ENCODE peak calls at places on chromosome 13, in nine cellular contexts. D is right atrium auricular region, Q is astrocyte, B is body of pancreas, F is cardiac muscle cell, N is breast epithelium, L is neuronal stem cell, J is AG04450, E is hepatocyte. X is an unnamed sample.
A peak's percentile ranks its signal among the peaks of the same experiment; 100 is the strongest.

GRCh38 chr13:33252103-33252502 is 33.5 kb downstream of the STARD13 start:
- DNase-seq in D (no peak), Q (no peak), B (no peak), F (peak; percentile 89), N (no peak), L (no peak), J (no peak), E (no peak), X (no peak)

GRCh38 chr13:45781553-45782326 is 69.8 kb downstream of the SIAH3 start:
- DNase-seq in D (no peak), Q (peak; percentile 17), B (peak; percentile 70), F (no peak), N (no peak), L (no peak), J (no peak), E (no peak), X (no peak)

GRCh38 chr13:95540848-95541247 is 11.7 kb upstream of the CLDN10 start:
- DNase-seq in D (no peak), Q (no peak), B (peak; percentile 93), F (peak; percentile 26), N (no peak), L (no peak), J (no peak), E (no peak), X (peak; percentile 70)

GRCh38 chr13:42110410-42111155 is 62.1 kb downstream of the DGKH start:
- DNase-seq in D (no peak), Q (peak; percentile 58), B (peak; percentile 33), F (peak; percentile 61), N (no peak), L (peak; percentile 59), J (peak; percentile 54), E (peak; percentile 76), X (no peak)

GRCh38 chr13:98482476-98483444 is 94.1 kb downstream of the STK24 start:
- DNase-seq in D (peak; percentile 75), Q (peak; percentile 67), B (peak; percentile 75), F (peak; percentile 77), N (peak; percentile 57), L (no peak), J (no peak), E (no peak), X (peak; percentile 81)

GRCh38 chr13:26255717-26256277 is 1.9 kb downstream of the CDK8 start:
- DNase-seq in D (no peak), Q (peak; percentile 2), B (no peak), F (peak; percentile 13), N (no peak), L (no peak), J (no peak), E (peak; percentile 19), X (no peak)

GRCh38 chr13:38385152-38385891 is 35.7 kb downstream of the UFM1 start:
- DNase-seq in D (no peak), Q (no peak), B (no peak), F (no peak), N (no peak), L (no peak), J (no peak), E (no peak), X (no peak)

GRCh38 chr13:72507394-72508199 is 219.8 kb downstream of the MZT1 start:
- DNase-seq in D (no peak), Q (no peak), B (no peak), F (no peak), N (no peak), L (no peak), J (no peak), E (no peak), X (no peak)

GRCh38 chr13:23567792-23568480 is 2.3 kb upstream of the TNFRSF19 start:
- DNase-seq in D (no peak), Q (no peak), B (no peak), F (peak; percentile 60), N (no peak), L (peak; percentile 70), J (no peak), E (no peak), X (no peak)

GRCh38 chr13:52399708-52400107 is 6.3 kb downstream of the THSD1 start:
- DNase-seq in D (no peak), Q (no peak), B (no peak), F (no peak), N (no peak), L (no peak), J (no peak), E (no peak), X (no peak)

GRCh38 chr13:91162180-91162579 is 185.3 kb upstream of the MIR17HG start:
- DNase-seq in D (no peak), Q (no peak), B (no peak), F (peak; percentile 7), N (no peak), L (no peak), J (no peak), E (no peak), X (no peak)

GRCh38 chr13:103100795-103101194 is 34.6 kb upstream of the SLC10A2 start:
- DNase-seq in D (no peak), Q (no peak), B (no peak), F (no peak), N (no peak), L (no peak), J (no peak), E (peak; percentile 40), X (no peak)

GRCh38 chr13:34174671-34175145 is 356.8 kb downstream of the RFC3 start:
- DNase-seq in D (no peak), Q (no peak), B (no peak), F (no peak), N (no peak), L (no peak), J (no peak), E (no peak), X (no peak)

GRCh38 chr13:43522788-43523187 is 264.0 kb downstream of the ENOX1 start:
- DNase-seq in D (no peak), Q (peak; percentile 77), B (no peak), F (no peak), N (no peak), L (no peak), J (no peak), E (no peak), X (no peak)

GRCh38 chr13:66462187-66462586 is 767.9 kb downstream of the PCDH9 start:
- DNase-seq in D (no peak), Q (no peak), B (no peak), F (no peak), N (no peak), L (no peak), J (no peak), E (no peak), X (no peak)

GRCh38 chr13:113029487-113030258 is 60.7 kb downstream of the MCF2L start:
- DNase-seq in D (no peak), Q (no peak), B (peak; percentile 21), F (peak; percentile 63), N (no peak), L (peak; percentile 59), J (no peak), E (peak; percentile 69), X (no peak)

DNA sequence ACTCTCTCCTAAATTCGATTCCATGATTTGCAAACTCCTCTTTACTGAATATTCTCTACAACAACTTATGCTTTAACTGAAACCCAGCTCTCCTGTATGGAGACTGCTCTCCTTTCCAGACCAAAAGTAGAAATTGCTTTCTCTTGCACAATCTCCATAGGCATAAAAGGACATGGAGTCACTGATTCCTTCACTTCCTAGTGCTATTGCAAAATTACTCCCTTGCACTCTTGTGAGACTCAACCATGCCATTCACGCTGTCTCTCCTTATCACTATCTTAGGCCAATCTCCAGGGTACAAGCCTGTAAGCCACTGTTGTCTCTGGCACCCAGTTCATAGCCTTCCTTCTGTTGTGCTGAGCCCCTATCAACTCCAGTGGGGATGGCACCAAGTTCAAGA is 30.6 kb downstream of the SERPINE3 start:
- DNase-seq in D (no peak), Q (no peak), B (no peak), F (no peak), N (no peak), L (no peak), J (no peak), E (peak; percentile 18), X (no peak)
- H3K27ac ChIP-seq in D (no peak overlapping the region), Q (no peak overlapping the region), B (no peak overlapping the region), F (no peak overlapping the region), N (no peak overlapping the region), L (no peak overlapping the region), J (no peak overlapping the region), E (peak overlapping the region; percentile 35), X (no peak overlapping the region)

DNA sequence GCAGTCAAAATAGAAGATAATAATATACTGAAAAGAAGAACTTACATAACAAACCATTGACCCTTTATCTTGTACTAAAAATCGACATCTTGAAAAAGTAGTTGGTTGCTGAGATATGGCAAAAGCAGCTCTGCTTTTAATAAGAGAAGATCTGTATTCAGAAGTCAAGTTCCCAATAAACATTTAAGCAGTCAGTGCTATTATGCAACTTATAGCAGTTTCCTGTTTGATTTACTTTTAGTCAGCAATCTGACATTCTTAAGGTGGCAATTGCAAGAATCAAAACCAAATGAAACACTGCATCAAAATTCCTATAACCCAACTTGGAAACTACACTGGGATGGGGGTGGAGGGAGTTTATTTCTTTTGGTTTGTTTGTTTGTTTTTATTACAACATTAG is 165.5 kb downstream of the TBC1D4 start:
- DNase-seq in D (no peak), Q (peak; percentile 10), B (no peak), F (no peak), N (no peak), L (no peak), J (no peak), E (no peak), X (no peak)
- H3K27me3 ChIP-seq in D (no peaks in the 10 kb centered on the region), Q (no peaks in the 10 kb centered on the region), B (no peaks in the 10 kb centered on the region), F (no peaks in the 10 kb centered on the region), N (no peaks in the 10 kb centered on the region), L (no peaks in the 10 kb centered on the region), J (no peaks in the 10 kb centered on the region), E (no peaks in the 10 kb centered on the region), X (no peaks in the 10 kb centered on the region)

DNA sequence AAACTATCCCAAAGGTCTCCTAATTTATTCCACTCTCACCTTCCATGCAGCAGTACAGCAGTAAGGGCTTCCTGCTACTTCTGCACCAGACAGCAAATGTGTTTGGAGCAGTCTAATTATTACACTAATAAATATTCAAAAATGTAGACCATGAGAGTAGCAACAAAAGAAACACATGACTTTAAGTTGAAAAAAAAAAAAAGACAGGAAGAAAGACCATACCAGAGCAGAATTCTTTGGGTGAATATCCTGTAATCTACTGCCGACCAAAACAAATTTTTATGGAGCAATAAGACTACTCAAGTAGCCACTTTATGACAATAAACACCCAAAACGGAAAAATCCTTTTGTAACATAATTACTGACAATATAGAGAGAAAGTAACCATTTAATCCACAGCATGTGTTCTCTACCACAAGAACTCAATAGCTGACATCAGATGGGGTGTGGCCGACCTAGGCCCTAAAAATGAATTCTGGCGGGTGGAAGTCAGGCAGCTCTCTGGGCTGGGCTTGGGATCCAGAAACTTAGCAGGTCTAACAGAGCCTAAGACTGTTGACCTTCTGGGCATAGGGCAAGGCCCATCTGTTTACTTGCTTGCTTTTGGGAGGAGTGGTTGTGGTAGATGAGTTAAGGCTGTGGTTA is 4.6 kb downstream of the KLF12 start:
- DNase-seq in D (no peak), Q (no peak), B (no peak), F (no peak), N (no peak), L (no peak), J (no peak), E (no peak), X (no peak)
- H3K4me3 ChIP-seq in D (no peak overlapping the region), Q (no peak overlapping the region), B (no peak overlapping the region), F (no peak overlapping the region), N (no peak overlapping the region), L (no peak overlapping the region), J (no peak overlapping the region), E (no peak overlapping the region), X (no peak overlapping the region)

DNA sequence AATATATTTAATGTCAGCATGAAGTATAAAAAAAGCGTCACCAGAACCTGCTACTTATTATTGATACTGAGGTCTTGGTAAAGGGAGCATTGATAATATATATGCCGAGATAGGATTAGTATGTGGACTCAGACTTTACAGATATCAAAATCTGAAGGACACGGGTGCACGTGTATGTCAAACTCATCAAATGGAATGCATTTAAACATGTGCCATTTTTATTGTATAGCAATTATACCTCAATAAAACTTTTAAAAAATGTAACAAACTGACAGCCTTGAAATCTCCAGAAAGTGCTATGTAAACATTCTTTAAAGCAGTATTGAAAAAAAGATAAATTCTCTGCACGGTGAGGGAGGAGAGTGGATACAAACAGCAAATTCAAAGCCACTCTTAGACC is 157.9 kb downstream of the RNF17 start:
- DNase-seq in D (no peak), Q (no peak), B (no peak), F (no peak), N (no peak), L (no peak), J (no peak), E (no peak), X (no peak)
- H3K27ac ChIP-seq in D (no peak overlapping the region), Q (peak overlapping the region; percentile 99), B (no peak overlapping the region), F (peak overlapping the region; percentile 90), N (no peak overlapping the region), L (no peak overlapping the region), J (peak overlapping the region; percentile 61), E (no peak overlapping the region), X (no peak overlapping the region)

X was measured in gastrocnemius medialis.